ENCODE peak calls at places on chromosomes 5 and 9, in ten cellular contexts. L is AG09309, N is foreskin fibroblast, F is thyroid gland, T is left ventricle myocardium inferior, K is aorta, U is psoas muscle, R is fibroblast of pulmonary artery, C is AG10803, W is body of pancreas. X is an unnamed sample.

GRCh38 chr9:105148328-105149006 is 96.0 kb upstream of the SLC44A1 start:
- DNase-seq in L (no peak), N (peak; percentile 12), F (no peak), T (no peak), K (no peak), U (no peak), R (no peak), C (no peak), W (no peak), X (peak; percentile 69)

GRCh38 chr5:176813587-176814312 is 3.4 kb downstream of the UNC5A start:
- DNase-seq in L (no peak), N (no peak), F (no peak), T (no peak), K (no peak), U (no peak), R (no peak), C (no peak), W (no peak), X (no peak)

GRCh38 chr5:158614951-158615350 is 484.8 kb downstream of the EBF1 start:
- DNase-seq in L (no peak), N (peak; percentile 81), F (no peak), T (no peak), K (no peak), U (no peak), R (no peak), C (peak; percentile 55), W (no peak), X (no peak)

GRCh38 chr5:32645246-32645645 is 59.9 kb downstream of the SUB1 start:
- DNase-seq in L (no peak), N (no peak), F (no peak), T (no peak), K (no peak), U (no peak), R (no peak), C (peak; percentile 39), W (no peak), X (peak; percentile 4)

GRCh38 chr9:78424299-78424698 is 127.4 kb downstream of the PSAT1 start:
- DNase-seq in L (no peak), N (no peak), F (no peak), T (no peak), K (no peak), U (no peak), R (no peak), C (no peak), W (no peak), X (no peak)

GRCh38 chr5:177336112-177336511 is 15.4 kb downstream of the LMAN2 start:
- DNase-seq in L (no peak), N (peak; percentile 63), F (no peak), T (no peak), K (no peak), U (no peak), R (peak; percentile 15), C (no peak), W (peak; percentile 32), X (peak; percentile 49)

GRCh38 chr5:157106668-157107461 is 2.0 kb downstream of the HAVCR2 start:
- DNase-seq in L (no peak), N (peak; percentile 26), F (peak; percentile 6), T (peak; percentile 44), K (peak; percentile 75), U (no peak), R (no peak), C (no peak), W (peak; percentile 41), X (no peak)

GRCh38 chr5:178216088-178216534 is 11.8 kb downstream of the HNRNPAB start:
- DNase-seq in L (no peak), N (no peak), F (no peak), T (no peak), K (no peak), U (no peak), R (no peak), C (no peak), W (no peak), X (no peak)

GRCh38 chr5:82894754-82895153 is 182.4 kb downstream of the TMEM167A start:
- DNase-seq in L (no peak), N (no peak), F (no peak), T (no peak), K (no peak), U (no peak), R (no peak), C (no peak), W (peak; percentile 8), X (no peak)

GRCh38 chr9:33250458-33250995 is 10.6 kb downstream of the SPINK4 start:
- DNase-seq in L (peak; percentile 47), N (peak; percentile 89), F (no peak), T (no peak), K (no peak), U (no peak), R (peak; percentile 49), C (peak; percentile 76), W (no peak), X (no peak)

GRCh38 chr5:171288066-171288465 is 21.0 kb upstream of the TLX3 start:
- DNase-seq in L (no peak), N (no peak), F (no peak), T (no peak), K (no peak), U (no peak), R (no peak), C (peak; percentile 23), W (no peak), X (no peak)

GRCh38 chr5:163964650-163965049 is 459.2 kb downstream of the MAT2B start:
- DNase-seq in L (no peak), N (no peak), F (no peak), T (no peak), K (no peak), U (no peak), R (peak; percentile 35), C (no peak), W (no peak), X (peak; percentile 9)

GRCh38 chr9:137762414-137763061 is 115.0 kb upstream of the CACNA1B start:
- DNase-seq in L (no peak), N (peak; percentile 75), F (peak; percentile 41), T (no peak), K (no peak), U (peak; percentile 84), R (no peak), C (peak; percentile 80), W (peak; percentile 22), X (no peak)

GRCh38 chr9:108584860-108585259 is 270.9 kb downstream of the ACTL7B start:
- DNase-seq in L (no peak), N (no peak), F (no peak), T (no peak), K (no peak), U (no peak), R (no peak), C (no peak), W (no peak), X (no peak)

GRCh38 chr9:91071185-91071990 is 269.8 kb downstream of the SYK start:
- DNase-seq in L (peak; percentile 81), N (peak; percentile 95), F (no peak), T (no peak), K (no peak), U (peak; percentile 79), R (peak; percentile 83), C (peak; percentile 95), W (no peak), X (no peak)

GRCh38 chr5:137071526-137071925 is 427.6 kb downstream of the SPOCK1 start:
- DNase-seq in L (no peak), N (no peak), F (no peak), T (no peak), K (no peak), U (no peak), R (no peak), C (no peak), W (no peak), X (no peak)
- H3K4me3 ChIP-seq in L (no peak overlapping the region), N (no peak overlapping the region), F (no peak overlapping the region), T (no peak overlapping the region), K (no peak overlapping the region), U (no peak overlapping the region), R (no peak overlapping the region), C (no peak overlapping the region), W (no peak overlapping the region), X (no peak overlapping the region)

GRCh38 chr5:4206127-4206526 is 610.5 kb downstream of the IRX1 start:
- DNase-seq in L (no peak), N (no peak), F (no peak), T (no peak), K (no peak), U (no peak), R (no peak), C (no peak), W (no peak), X (no peak)
- H3K4me3 ChIP-seq in L (no peak overlapping the region), N (no peak overlapping the region), F (no peak overlapping the region), T (no peak overlapping the region), K (no peak overlapping the region), U (no peak overlapping the region), R (no peak overlapping the region), C (no peak overlapping the region), W (no peak overlapping the region), X (no peak overlapping the region)

DNA sequence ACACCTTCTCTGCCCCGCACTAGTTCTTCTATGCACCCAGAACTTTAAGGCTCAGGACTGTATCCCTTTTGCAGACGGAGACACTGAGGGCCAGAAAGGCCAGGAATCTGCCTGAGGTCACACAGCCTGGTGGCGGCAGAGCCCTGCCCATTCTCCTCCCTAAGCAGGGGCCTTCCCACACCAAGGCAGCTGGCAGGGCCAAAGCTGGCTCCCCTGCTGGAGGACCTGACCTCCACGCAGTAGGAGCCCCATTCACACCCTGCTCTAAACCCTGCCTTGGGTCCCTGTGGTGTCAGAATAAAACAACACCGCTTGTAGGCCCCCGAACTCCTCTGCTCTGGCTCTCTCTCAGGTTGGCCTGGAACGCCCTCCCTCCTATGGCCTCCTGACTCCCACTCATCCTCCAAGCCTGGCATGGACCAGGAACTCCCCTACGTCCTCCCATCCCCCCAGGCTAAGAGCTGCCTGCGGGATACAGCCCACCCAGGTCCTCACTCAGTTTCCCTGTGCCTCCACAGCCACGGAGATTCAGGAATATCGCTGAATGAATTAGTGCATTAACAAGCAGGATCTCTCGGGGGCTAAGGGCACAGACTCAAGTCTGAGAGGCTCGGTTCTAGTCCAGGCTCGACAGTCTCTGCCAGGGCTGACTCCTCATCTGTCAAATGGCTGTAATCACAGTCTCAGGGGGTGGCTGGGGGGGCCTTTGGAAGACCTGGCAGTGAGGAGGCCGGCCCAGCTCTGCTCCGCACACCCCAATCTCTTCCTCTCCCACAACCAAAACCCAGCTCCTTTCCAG is 2.8 kb downstream of the ST6GALNAC6 start:
- DNase-seq in L (no peak), N (no peak), F (no peak), T (no peak), K (no peak), U (no peak), R (no peak), C (no peak), W (no peak), X (no peak)
- H3K4me3 ChIP-seq in L (no peak overlapping the region), N (peak overlapping the region; percentile 31), F (no peak overlapping the region), T (peak overlapping the region; percentile 99), K (no peak overlapping the region), U (peak overlapping the region; percentile 97), R (peak overlapping the region; percentile 45), C (peak overlapping the region; percentile 31), W (no peak overlapping the region), X (peak overlapping the region; percentile 46)

DNA sequence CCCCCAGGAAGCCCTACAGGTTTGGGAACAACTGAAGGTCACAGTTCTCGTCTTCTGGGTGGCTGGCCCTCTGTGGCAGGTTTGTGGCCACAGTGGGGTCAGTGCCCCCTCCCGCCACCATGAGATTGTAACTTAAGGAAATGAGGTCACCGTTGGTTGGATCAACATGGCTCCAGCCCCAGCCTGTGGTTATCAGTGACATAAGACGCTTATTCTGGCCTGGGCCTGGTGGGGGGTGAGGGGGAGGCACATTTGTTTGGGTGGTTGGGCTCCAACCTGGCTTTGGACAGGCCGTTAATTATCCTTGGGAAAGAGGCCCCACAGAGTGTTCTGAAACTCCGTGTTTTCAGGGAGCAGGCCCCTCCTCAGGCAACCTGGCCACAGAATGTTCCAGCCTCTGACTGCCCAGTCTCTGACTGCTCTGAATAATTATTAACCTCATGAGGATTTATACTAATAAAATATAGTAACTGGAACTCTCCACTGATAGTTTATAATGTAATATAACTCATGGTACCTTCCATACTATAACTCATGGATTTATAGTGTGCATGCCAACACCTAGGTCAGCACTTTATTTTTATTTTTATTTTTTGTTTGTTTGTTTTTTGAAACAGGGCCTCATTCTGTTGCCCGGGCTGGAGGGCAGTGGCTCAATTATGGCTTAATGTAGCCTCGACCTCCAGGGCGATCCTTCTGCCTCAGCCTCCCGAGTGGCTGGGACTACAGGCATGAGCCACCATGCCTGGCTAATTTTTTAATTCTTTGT is 58.0 kb upstream of the RPL26L1 start:
- DNase-seq in L (no peak), N (peak; percentile 55), F (peak; percentile 37), T (peak; percentile 61), K (peak; percentile 91), U (peak; percentile 78), R (peak; percentile 86), C (peak; percentile 89), W (peak; percentile 96), X (no peak)
- H3K4me3 ChIP-seq in L (no peak overlapping the region), N (no peak overlapping the region), F (no peak overlapping the region), T (no peak overlapping the region), K (no peak overlapping the region), U (no peak overlapping the region), R (no peak overlapping the region), C (no peak overlapping the region), W (no peak overlapping the region), X (no peak overlapping the region)

X was measured in GM23338.